ENCODE peak calls at places on chromosomes 11 and 22, in ten cellular contexts. V is choroid plexus epithelial cell; H is K562; P is psoas muscle; B is T1000; S is ELF-1; U is HTR-8/SVneo; J is A549; I is activated naive CD4-positive, alpha-beta T cell treated with anti-CD3 and anti-CD28 coated beads, Interleukin-2, amount 10 ng/mL, durations not matched to agents 7 days and 5 days; Y is stimulated activated CD4-positive, alpha-beta T cell treated with anti-CD3 and anti-CD28 coated beads, Interleukin-1b, Interleukin-23, amount 100 ng/mL, for 4 hours. M is an unnamed sample.
A peak's percentile ranks its signal among the peaks of the same experiment; 100 is the strongest.

GRCh38 chr11:117979481-117980211 is 6.5 kb upstream of the IL10RA start:
- DNase-seq in U (no peak), Y (no peak), P (no peak), B (no peak), V (no peak), J (no peak), H (no peak), I (no peak), S (no peak), M (no peak)

GRCh38 chr11:125513705-125514265 is 17.7 kb upstream of the FEZ1 start:
- DNase-seq in B (no peak), H (no peak), Y (no peak), V (no peak), J (no peak), U (no peak), S (no peak), I (no peak), P (no peak), M (no peak)

GRCh38 chr11:35623708-35624168 is 5.5 kb downstream of the FJX1 start:
- DNase-seq in Y (no peak), H (no peak), U (peak; percentile 56), P (no peak), J (no peak), I (no peak), V (peak; percentile 79), S (no peak), B (peak; percentile 69), M (no peak)

GRCh38 chr22:29477919-29478318 is 2.1 kb upstream of the NEFH start:
- DNase-seq in U (no peak), Y (no peak), I (no peak), H (no peak), B (no peak), S (no peak), J (peak; percentile 32), P (no peak), V (no peak), M (no peak)

GRCh38 chr22:20153945-20154344 is 3.1 kb upstream of the CCDC188 start:
- DNase-seq in I (no peak), U (no peak), H (peak; percentile 61), B (no peak), V (peak; percentile 22), J (no peak), Y (no peak), P (no peak), S (peak; percentile 44), M (no peak)

GRCh38 chr11:129639300-129639699 is 176.3 kb upstream of the TMEM45B start:
- DNase-seq in H (no peak), V (peak; percentile 95), S (no peak), U (peak; percentile 45), I (no peak), B (peak; percentile 6), Y (no peak), J (peak; percentile 72), P (no peak), M (peak; percentile 93)

GRCh38 chr11:1879342-1879940 is 12.3 kb downstream of the PRR33 start:
- DNase-seq in H (peak; percentile 46), I (peak; percentile 19), B (no peak), S (no peak), Y (no peak), P (no peak), U (no peak), J (no peak), V (no peak), M (no peak)

GRCh38 chr22:41565403-41566054 is 4.7 kb downstream of the CSDC2 start:
- DNase-seq in J (peak; percentile 73), I (peak; percentile 45), B (peak; percentile 53), U (peak; percentile 79), V (peak; percentile 84), H (peak; percentile 61), Y (no peak), S (peak; percentile 83), P (peak; percentile 34), M (no peak)